ENCODE peak calls at places on chromosomes 1 and 21, in four cellular contexts. One of them, this sample, is unnamed.

GRCh38 chr1:90964444-90965035 is 57.3 kb downstream of the ZNF644 start:
- DNase-seq in WERI-Rb-1: no peak
- DNase-seq in mesothelial cell of epicardium: no peak
- DNase-seq in choroid plexus epithelial cell: peak; percentile 47
- DNase-seq in this sample: no peak

GRCh38 chr1:84883286-84883685 is 9.7 kb downstream of the LPAR3 start:
- DNase-seq in WERI-Rb-1: no peak
- DNase-seq in mesothelial cell of epicardium: no peak
- DNase-seq in choroid plexus epithelial cell: peak; percentile 35
- DNase-seq in this sample: no peak

GRCh38 chr1:201436461-201436860 is 14.9 kb upstream of the TNNI1 start:
- DNase-seq in WERI-Rb-1: peak; percentile 94
- DNase-seq in mesothelial cell of epicardium: no peak
- DNase-seq in choroid plexus epithelial cell: peak; percentile 40
- DNase-seq in this sample: peak; percentile 43

GRCh38 chr1:87399264-87399663 is 70.6 kb downstream of the LMO4 start:
- DNase-seq in mesothelial cell of epicardium: no peak
- DNase-seq in WERI-Rb-1: no peak
- DNase-seq in choroid plexus epithelial cell: no peak
- DNase-seq in this sample: no peak

GRCh38 chr1:245463392-245464165 is 308.8 kb downstream of the KIF26B start:
- DNase-seq in mesothelial cell of epicardium: no peak
- DNase-seq in WERI-Rb-1: no peak
- DNase-seq in choroid plexus epithelial cell: no peak
- DNase-seq in this sample: no peak

GRCh38 chr1:183285746-183286145 is 99.7 kb downstream of the LAMC2 start:
- DNase-seq in WERI-Rb-1: no peak
- DNase-seq in choroid plexus epithelial cell: no peak
- DNase-seq in mesothelial cell of epicardium: no peak
- DNase-seq in this sample: no peak

GRCh38 chr1:68384872-68385390 is 64.8 kb downstream of the RPE65 start:
- DNase-seq in choroid plexus epithelial cell: no peak
- DNase-seq in mesothelial cell of epicardium: no peak
- DNase-seq in WERI-Rb-1: no peak
- DNase-seq in this sample: no peak

GRCh38 chr1:15760520-15761211 is 2.1 kb downstream of the FBLIM1 start:
- DNase-seq in choroid plexus epithelial cell: peak; percentile 80
- DNase-seq in WERI-Rb-1: no peak
- DNase-seq in mesothelial cell of epicardium: no peak
- DNase-seq in this sample: no peak

GRCh38 chr21:15967661-15968060 is 237.9 kb downstream of the USP25 start:
- DNase-seq in mesothelial cell of epicardium: no peak
- DNase-seq in WERI-Rb-1: no peak
- DNase-seq in choroid plexus epithelial cell: peak; percentile 59
- DNase-seq in this sample: no peak

GRCh38 chr1:238364214-238364892 is 473.6 kb upstream of the ZP4 start:
- DNase-seq in mesothelial cell of epicardium: no peak
- DNase-seq in choroid plexus epithelial cell: no peak
- DNase-seq in WERI-Rb-1: no peak
- DNase-seq in this sample: no peak

GRCh38 chr1:6794164-6794563 is 8.9 kb downstream of the CAMTA1 start:
- DNase-seq in mesothelial cell of epicardium: no peak
- DNase-seq in choroid plexus epithelial cell: peak; percentile 78
- DNase-seq in WERI-Rb-1: no peak
- DNase-seq in this sample: no peak

GRCh38 chr1:235642943-235643371 is 6.6 kb downstream of the GNG4 start:
- DNase-seq in choroid plexus epithelial cell: no peak
- DNase-seq in mesothelial cell of epicardium: no peak
- DNase-seq in WERI-Rb-1: no peak
- DNase-seq in this sample: peak; percentile 29

GRCh38 chr1:1272341-1273151 is 1.1 kb downstream of the UBE2J2 start:
- DNase-seq in mesothelial cell of epicardium: no peak
- DNase-seq in WERI-Rb-1: no peak
- DNase-seq in choroid plexus epithelial cell: no peak
- DNase-seq in this sample: peak; percentile 21

GRCh38 chr21:36005018-36005417 is 55.3 kb downstream of the SETD4 start:
- DNase-seq in choroid plexus epithelial cell: peak; percentile 7
- DNase-seq in WERI-Rb-1: no peak
- DNase-seq in mesothelial cell of epicardium: no peak
- DNase-seq in this sample: no peak

GRCh38 chr1:156140879-156141707 is 12.3 kb upstream of the SEMA4A start:
- DNase-seq in mesothelial cell of epicardium: peak; percentile 66
- DNase-seq in choroid plexus epithelial cell: no peak
- DNase-seq in WERI-Rb-1: peak; percentile 83
- DNase-seq in this sample: peak; percentile 88

GRCh38 chr1:167120899-167121298 is 27.0 kb downstream of the STYXL2 start:
- DNase-seq in choroid plexus epithelial cell: no peak
- DNase-seq in mesothelial cell of epicardium: no peak
- DNase-seq in WERI-Rb-1: no peak
- DNase-seq in this sample: no peak

GRCh38 chr1:167121375-167122120 is 27.7 kb downstream of the STYXL2 start:
- DNase-seq in mesothelial cell of epicardium: peak; percentile 66
- DNase-seq in choroid plexus epithelial cell: peak; percentile 53
- DNase-seq in WERI-Rb-1: no peak
- DNase-seq in this sample: peak; percentile 36

GRCh38 chr1:167122121-167122480 is 28.2 kb downstream of the STYXL2 start:
- DNase-seq in choroid plexus epithelial cell: no peak
- DNase-seq in WERI-Rb-1: no peak
- DNase-seq in mesothelial cell of epicardium: no peak
- DNase-seq in this sample: no peak

GRCh38 chr1:167119696-167120095 is 25.8 kb downstream of the STYXL2 start:
- DNase-seq in choroid plexus epithelial cell: no peak
- DNase-seq in mesothelial cell of epicardium: no peak
- DNase-seq in WERI-Rb-1: no peak
- DNase-seq in this sample: no peak

GRCh38 chr1:167122568-167122967 is 28.7 kb downstream of the STYXL2 start:
- DNase-seq in WERI-Rb-1: no peak
- DNase-seq in mesothelial cell of epicardium: no peak
- DNase-seq in choroid plexus epithelial cell: no peak
- DNase-seq in this sample: no peak
- TF ChIP-seq CTCF in WERI-Rb-1: no peak
- TF ChIP-seq CTCF in mesothelial cell of epicardium: no peak
- TF ChIP-seq CTCF in choroid plexus epithelial cell: no peak
- TF ChIP-seq CTCF in this sample: no peak

GRCh38 chr1:32352831-32353383 is 9.4 kb downstream of the FAM229A start:
- DNase-seq in mesothelial cell of epicardium: no peak
- DNase-seq in choroid plexus epithelial cell: peak; percentile 56
- DNase-seq in WERI-Rb-1: no peak
- DNase-seq in this sample: no peak

GRCh38 chr1:32351077-32351858 is 11.0 kb downstream of the FAM229A start:
- DNase-seq in WERI-Rb-1: peak; percentile 97
- DNase-seq in choroid plexus epithelial cell: peak; percentile 92
- DNase-seq in mesothelial cell of epicardium: peak; percentile 94
- DNase-seq in this sample: peak; percentile 96

GRCh38 chr1:32353431-32353830 is 8.9 kb downstream of the FAM229A start:
- DNase-seq in WERI-Rb-1: no peak
- DNase-seq in choroid plexus epithelial cell: no peak
- DNase-seq in mesothelial cell of epicardium: no peak
- DNase-seq in this sample: no peak

GRCh38 chr1:32350785-32351076 is 11.6 kb downstream of the FAM229A start:
- DNase-seq in mesothelial cell of epicardium: no peak
- DNase-seq in WERI-Rb-1: no peak
- DNase-seq in choroid plexus epithelial cell: no peak
- DNase-seq in this sample: no peak

GRCh38 chr1:32351859-32352745 is 10.2 kb downstream of the FAM229A start:
- DNase-seq in WERI-Rb-1: peak; percentile 74
- DNase-seq in mesothelial cell of epicardium: peak; percentile 67
- DNase-seq in choroid plexus epithelial cell: peak; percentile 44
- DNase-seq in this sample: peak; percentile 75
- TF ChIP-seq CTCF in WERI-Rb-1: peak; percentile 21
- TF ChIP-seq CTCF in mesothelial cell of epicardium: no peak
- TF ChIP-seq CTCF in choroid plexus epithelial cell: peak; percentile 19
- TF ChIP-seq CTCF in this sample: no peak

GRCh38 chr1:226569879-226570547 is 21.4 kb downstream of the STUM start:
- DNase-seq in choroid plexus epithelial cell: no peak
- DNase-seq in mesothelial cell of epicardium: no peak
- DNase-seq in WERI-Rb-1: peak; percentile 53
- DNase-seq in this sample: peak; percentile 78
- TF ChIP-seq CTCF in choroid plexus epithelial cell: peak; percentile 38
- TF ChIP-seq CTCF in mesothelial cell of epicardium: no peak
- TF ChIP-seq CTCF in WERI-Rb-1: peak; percentile 18
- TF ChIP-seq CTCF in this sample: peak; percentile 52

GRCh38 chr1:93732514-93732913 is 50.9 kb upstream of the BCAR3 start:
- DNase-seq in WERI-Rb-1: no peak
- DNase-seq in mesothelial cell of epicardium: no peak
- DNase-seq in choroid plexus epithelial cell: no peak
- DNase-seq in this sample: no peak
- TF ChIP-seq CTCF in WERI-Rb-1: peak; percentile 40
- TF ChIP-seq CTCF in mesothelial cell of epicardium: no peak
- TF ChIP-seq CTCF in choroid plexus epithelial cell: peak; percentile 60
- TF ChIP-seq CTCF in this sample: peak; percentile 40

GRCh38 chr1:18635833-18636671 is 5.4 kb downstream of the PAX7 start:
- DNase-seq in choroid plexus epithelial cell: no peak
- DNase-seq in mesothelial cell of epicardium: no peak
- DNase-seq in WERI-Rb-1: peak; percentile 47
- DNase-seq in this sample: peak; percentile 71
- TF ChIP-seq CTCF in choroid plexus epithelial cell: no peak
- TF ChIP-seq CTCF in mesothelial cell of epicardium: no peak
- TF ChIP-seq CTCF in WERI-Rb-1: peak; percentile 67
- TF ChIP-seq CTCF in this sample: peak; percentile 39

GRCh38 chr1:109501644-109502367 is 7.7 kb downstream of the AMIGO1 start:
- DNase-seq in mesothelial cell of epicardium: no peak
- DNase-seq in WERI-Rb-1: no peak
- DNase-seq in choroid plexus epithelial cell: no peak
- DNase-seq in this sample: no peak

GRCh38 chr1:109498161-109498801 is 4.4 kb downstream of the CYB561D1 start:
- DNase-seq in choroid plexus epithelial cell: peak; percentile 53
- DNase-seq in WERI-Rb-1: peak; percentile 83
- DNase-seq in mesothelial cell of epicardium: no peak
- DNase-seq in this sample: peak; percentile 91

GRCh38 chr1:109499081-109499480 is 5.2 kb downstream of the CYB561D1 start:
- DNase-seq in choroid plexus epithelial cell: no peak
- DNase-seq in WERI-Rb-1: no peak
- DNase-seq in mesothelial cell of epicardium: no peak
- DNase-seq in this sample: no peak

GRCh38 chr1:109500886-109501285 is 7.0 kb downstream of the CYB561D1 start:
- DNase-seq in choroid plexus epithelial cell: peak; percentile 75
- DNase-seq in WERI-Rb-1: no peak
- DNase-seq in mesothelial cell of epicardium: no peak
- DNase-seq in this sample: no peak

GRCh38 chr1:109499661-109500536 is 6.0 kb downstream of the CYB561D1 start:
- DNase-seq in WERI-Rb-1: peak; percentile 82
- DNase-seq in mesothelial cell of epicardium: no peak
- DNase-seq in choroid plexus epithelial cell: peak; percentile 51
- DNase-seq in this sample: peak; percentile 49
- TF ChIP-seq CTCF in WERI-Rb-1: peak; percentile 82
- TF ChIP-seq CTCF in mesothelial cell of epicardium: no peak
- TF ChIP-seq CTCF in choroid plexus epithelial cell: peak; percentile 69
- TF ChIP-seq CTCF in this sample: peak; percentile 45

GRCh38 chr1:178573330-178573729 is 60.4 kb downstream of the TEX35 start:
- DNase-seq in WERI-Rb-1: no peak
- DNase-seq in mesothelial cell of epicardium: no peak
- DNase-seq in choroid plexus epithelial cell: no peak
- DNase-seq in this sample: no peak

GRCh38 chr1:178574345-178574744 is 61.4 kb downstream of the TEX35 start:
- DNase-seq in WERI-Rb-1: no peak
- DNase-seq in choroid plexus epithelial cell: no peak
- DNase-seq in mesothelial cell of epicardium: no peak
- DNase-seq in this sample: no peak

GRCh38 chr1:178576841-178577240 is 63.9 kb downstream of the TEX35 start:
- DNase-seq in choroid plexus epithelial cell: no peak
- DNase-seq in WERI-Rb-1: no peak
- DNase-seq in mesothelial cell of epicardium: no peak
- DNase-seq in this sample: no peak

GRCh38 chr1:178577882-178578281 is 65.0 kb downstream of the TEX35 start:
- DNase-seq in WERI-Rb-1: no peak
- DNase-seq in mesothelial cell of epicardium: no peak
- DNase-seq in choroid plexus epithelial cell: no peak
- DNase-seq in this sample: no peak

DNA sequence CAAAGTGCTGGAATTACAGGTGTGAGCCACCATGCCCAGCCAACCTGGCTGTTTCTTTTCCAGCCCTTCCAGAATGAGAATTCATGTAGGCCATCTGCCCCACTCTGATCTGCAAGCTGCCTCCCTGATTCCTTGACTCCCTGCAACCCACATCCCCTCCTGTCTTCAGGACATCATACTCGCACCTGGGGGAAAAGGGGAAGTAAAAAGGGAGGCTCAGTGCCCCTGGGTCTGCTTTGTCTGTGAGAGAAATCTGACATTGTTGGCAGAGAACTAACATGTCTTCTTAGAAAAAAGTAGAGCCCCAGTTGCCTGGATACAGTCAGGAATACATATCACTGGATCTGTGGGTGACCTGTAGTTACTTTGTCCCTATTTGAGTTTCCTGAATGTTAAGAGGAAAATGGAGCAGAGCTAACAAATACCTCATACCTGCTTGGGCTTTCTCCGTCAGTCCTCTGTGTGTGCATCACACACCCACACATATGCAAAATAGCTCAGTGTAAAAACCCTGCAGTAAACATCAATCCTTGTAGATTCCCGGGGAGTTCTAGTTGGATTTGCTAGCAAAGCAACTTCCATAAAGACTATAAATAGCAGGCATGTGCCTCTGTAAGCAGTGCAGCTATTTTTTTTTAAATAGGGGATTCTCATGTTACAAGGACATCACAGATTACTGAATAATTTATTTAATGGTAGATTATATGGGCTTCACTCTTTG is 62.9 kb downstream of the TEX35 start:
- DNase-seq in choroid plexus epithelial cell: peak; percentile 44
- DNase-seq in WERI-Rb-1: no peak
- DNase-seq in mesothelial cell of epicardium: no peak
- DNase-seq in this sample: no peak
- TF ChIP-seq CTCF in choroid plexus epithelial cell: no peak
- TF ChIP-seq CTCF in WERI-Rb-1: no peak
- TF ChIP-seq CTCF in mesothelial cell of epicardium: no peak
- TF ChIP-seq CTCF in this sample: no peak